ENCODE peak calls at places on chromosomes 16 and 17, in eight cellular contexts. S is aorta; K is CD8-positive, alpha-beta memory T cell; A is mesendoderm; W is H9; U is CD8-positive, alpha-beta T cell; F is upper lobe of left lung; H is A673. M is an unnamed sample. For H3K4me1, the result is how much of the 10 kb centered on the place peaks cover.

GRCh38 chr17:20174588-20175265 is 165.6 kb downstream of the SPECC1 start:
- DNase-seq in S (no peak), K (no peak), A (no peak), W (no peak), U (no peak), F (peak), H (no peak), M (no peak)

GRCh38 chr16:526181-527014 is 1.1 kb upstream of the CAPN15 start:
- DNase-seq in S (no peak), K (no peak), A (peak), W (no peak), U (peak), F (no peak), H (peak), M (no peak)

GRCh38 chr17:69608808-69609494 is 194.5 kb downstream of the MAP2K6 start:
- DNase-seq in S (peak), K (no peak), A (no peak), W (no peak), U (no peak), F (no peak), H (no peak), M (peak)

GRCh38 chr16:17590711-17591654 is 120.2 kb upstream of the XYLT1 start:
- DNase-seq in S (no peak), K (peak), A (peak), W (no peak), U (peak), F (no peak), H (no peak), M (no peak)

GRCh38 chr17:38766341-38766740 is 13.8 kb downstream of the PSMB3 start:
- DNase-seq in S (no peak), K (no peak), A (no peak), W (no peak), U (no peak), F (no peak), H (no peak), M (no peak)

GRCh38 chr17:38444151-38444550 is 15.9 kb downstream of the ARHGAP23 start:
- DNase-seq in S (peak), K (peak), A (peak), W (peak), U (peak), F (peak), H (peak), M (peak)

GRCh38 chr16:78122774-78123315 is 23.4 kb downstream of the WWOX start:
- DNase-seq in S (no peak), K (no peak), A (peak), W (no peak), U (no peak), F (no peak), H (peak), M (no peak)

GRCh38 chr17:7382901-7383300 is 2.0 kb downstream of the TNK1 start:
- DNase-seq in S (no peak), K (no peak), A (no peak), W (no peak), U (no peak), F (peak), H (no peak), M (no peak)

GRCh38 chr16:50363656-50364055 is 5.1 kb downstream of the BRD7 start:
- DNase-seq in S (no peak), K (no peak), A (no peak), W (no peak), U (no peak), F (no peak), H (no peak), M (no peak)
- H3K4me1 ChIP-seq in S (under half), K (half or more), A (under half), W (under half), U (half or more), F (under half), H (under half), M (under half)

DNA sequence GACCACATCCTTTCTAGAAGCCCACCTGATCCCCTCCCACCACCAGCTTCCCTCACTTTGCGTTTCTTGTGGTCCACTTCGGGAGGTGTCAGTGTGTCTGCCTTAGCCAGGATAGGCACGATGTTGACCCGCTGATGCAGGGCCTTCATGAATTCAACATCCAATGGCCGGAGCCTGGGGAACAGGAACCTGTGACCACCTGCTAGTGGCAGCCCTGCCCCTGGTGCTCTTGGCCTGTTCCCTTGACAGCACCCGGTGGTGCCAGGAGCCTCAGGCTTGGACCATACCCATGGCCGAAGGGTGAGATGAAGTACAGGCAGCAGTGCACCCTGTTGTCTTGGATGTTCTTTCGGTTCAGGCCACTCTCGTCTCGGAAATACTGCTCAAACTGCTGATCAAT is 7.2 kb upstream of the MTMR4 start:
- DNase-seq in S (no peak), K (no peak), A (no peak), W (no peak), U (no peak), F (no peak), H (no peak), M (no peak)
- H3K4me1 ChIP-seq in S (under half), K (under half), A (under half), W (under half), U (under half), F (under half), H (under half), M (under half)

GRCh38 chr16:89363621-89364393 is 126.6 kb downstream of the ANKRD11 start:
- DNase-seq in S (peak), K (peak), A (peak), W (peak), U (peak), F (no peak), H (peak), M (peak)
- H3K4me1 ChIP-seq in S (under half), K (half or more), A (under half), W (under half), U (half or more), F (half or more), H (under half), M (under half)

DNA sequence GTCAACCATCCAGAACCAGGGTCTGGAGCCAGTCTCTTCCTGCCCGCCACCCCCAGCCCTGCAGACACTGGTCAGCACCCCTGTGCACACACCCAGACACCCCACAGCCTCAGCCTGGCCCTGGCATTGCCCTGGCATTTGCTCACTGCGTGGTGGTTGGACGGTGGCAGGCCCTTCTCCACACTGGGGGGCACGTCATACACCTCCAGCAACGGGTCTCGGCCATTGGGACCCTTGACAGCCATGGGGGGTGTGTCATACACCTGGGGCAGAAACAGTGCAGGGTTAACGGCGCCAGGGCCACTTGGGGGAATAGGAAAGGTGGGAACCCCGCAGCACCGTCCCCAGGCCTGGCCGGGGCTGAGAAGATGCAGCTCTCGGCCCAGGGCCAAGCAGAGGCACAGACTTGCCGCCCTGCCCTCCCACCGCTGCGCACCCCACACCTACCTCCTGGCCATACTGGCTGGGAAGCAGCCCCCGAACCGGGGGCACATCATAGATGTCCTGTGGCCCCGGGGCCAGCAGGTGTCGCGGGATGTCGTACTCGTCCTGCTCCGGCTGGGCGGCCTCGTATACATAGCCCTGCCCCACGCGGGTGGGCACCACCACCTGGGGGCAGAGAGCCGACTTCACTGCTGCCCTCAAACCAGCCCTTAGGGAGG is 14.6 kb downstream of the BCAR1 start:
- DNase-seq in S (peak), K (no peak), A (no peak), W (peak), U (no peak), F (peak), H (no peak), M (no peak)
- H3K4me1 ChIP-seq in S (under half), K (under half), A (under half), W (under half), U (under half), F (under half), H (under half), M (under half)

GRCh38 chr17:78923660-78924453 is 1.3 kb downstream of the TIMP2 start:
- DNase-seq in S (peak), K (peak), A (peak), W (peak), U (peak), F (peak), H (no peak), M (peak)
- H3K4me1 ChIP-seq in S (under half), K (under half), A (under half), W (under half), U (under half), F (half or more), H (under half), M (under half)

GRCh38 chr16:85611205-85611454 is 2.0 kb upstream of the GSE1 start:
- DNase-seq in S (no peak), K (no peak), A (no peak), W (no peak), U (no peak), F (peak), H (no peak), M (no peak)

GRCh38 chr16:85613609-85614337 is 651 bp downstream of the GSE1 start:
- DNase-seq in S (peak), K (no peak), A (peak), W (peak), U (no peak), F (peak), H (peak), M (peak)

GRCh38 chr16:85612801-85613608 is at the start of gene GSE1:
- DNase-seq in S (peak), K (peak), A (peak), W (peak), U (peak), F (peak), H (peak), M (peak)

GRCh38 chr16:85611455-85612190 is 1.5 kb upstream of the GSE1 start:
- DNase-seq in S (peak), K (peak), A (peak), W (peak), U (peak), F (peak), H (peak), M (peak)

DNA sequence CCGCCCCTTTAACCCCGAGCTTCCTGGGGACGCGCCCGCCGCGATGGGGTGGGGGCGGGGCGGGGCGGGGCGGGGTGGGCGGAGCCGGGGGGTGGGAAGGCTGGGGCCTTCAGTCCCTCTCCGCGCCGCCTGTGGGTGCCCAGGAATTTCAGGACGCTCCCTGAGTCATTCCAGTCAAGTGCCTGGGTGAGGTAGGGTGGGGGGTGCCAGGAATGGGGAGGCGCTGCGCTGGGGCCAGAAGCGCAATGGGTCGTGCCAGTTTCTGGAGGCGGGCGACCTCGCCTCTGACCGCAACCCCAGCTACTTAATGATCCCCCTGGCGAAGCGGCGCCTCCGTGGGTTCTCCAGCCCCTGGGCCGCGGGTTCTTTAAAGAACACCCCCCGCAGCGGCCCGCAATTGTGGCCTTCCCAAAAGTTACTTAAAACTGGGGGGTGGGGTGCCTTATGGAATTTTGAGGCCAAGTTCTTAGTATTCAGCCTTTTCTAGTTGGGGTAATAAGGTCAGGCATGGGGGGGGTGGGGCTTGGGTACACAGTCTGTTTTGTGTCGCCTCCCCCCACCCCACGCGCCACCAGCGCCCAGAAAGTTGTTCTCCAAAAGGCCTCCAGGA is 826 bp upstream of the GSE1 start:
- DNase-seq in S (peak), K (peak), A (no peak), W (peak), U (peak), F (peak), H (peak), M (peak)
- H3K4me1 ChIP-seq in S (under half), K (half or more), A (under half), W (under half), U (half or more), F (half or more), H (half or more), M (under half)

M was measured in breast epithelium.